ENCODE peak calls at places on chromosomes 1 and 21, in four cellular contexts. S, F, E and A are unnamed samples. For H3K27me3, the result is how much of the 10 kb centered on the place peaks cover.

GRCh38 chr1:204319462-204319861 is 40.3 kb downstream of the PLEKHA6 start:
- DNase-seq in S (no peak), F (no peak), E (peak), A (peak)

GRCh38 chr21:44740721-44741120 is 29.3 kb upstream of the TSPEAR start:
- DNase-seq in S (no peak), F (no peak), E (no peak), A (no peak)

GRCh38 chr1:173871091-173871490 is 2.9 kb downstream of the ZBTB37 start:
- DNase-seq in S (no peak), F (no peak), E (no peak), A (no peak)

GRCh38 chr1:24119859-24120756 is 8.2 kb upstream of the MYOM3 start:
- DNase-seq in S (no peak), F (no peak), E (no peak), A (peak)

GRCh38 chr1:22021061-22021460 is 19.6 kb downstream of the CELA3A start:
- DNase-seq in S (no peak), F (no peak), E (no peak), A (no peak)

GRCh38 chr1:25055045-25055780 is 125.1 kb upstream of the RUNX3 start:
- DNase-seq in S (no peak), F (no peak), E (no peak), A (no peak)

GRCh38 chr1:213162338-213162737 is 111.3 kb downstream of the RPS6KC1 start:
- DNase-seq in S (no peak), F (no peak), E (no peak), A (no peak)

GRCh38 chr1:209652873-209653401 is 712 bp upstream of the LAMB3 start:
- DNase-seq in S (no peak), F (no peak), E (peak), A (peak)

GRCh38 chr21:45768741-45769049 is 125.2 kb downstream of the PCBP3 start:
- DNase-seq in S (no peak), F (no peak), E (peak), A (no peak)

GRCh38 chr1:243917863-243918565 is 68.0 kb upstream of the AKT3 start:
- DNase-seq in S (no peak), F (no peak), E (peak), A (peak)

GRCh38 chr1:213657040-213657439 is 330.7 kb upstream of the PROX1 start:
- DNase-seq in S (no peak), F (no peak), E (no peak), A (no peak)

GRCh38 chr1:201266774-201267173 is 16.5 kb upstream of the PKP1 start:
- DNase-seq in S (no peak), F (no peak), E (no peak), A (peak)

GRCh38 chr1:185804608-185805007 is 70.4 kb downstream of the HMCN1 start:
- DNase-seq in S (no peak), F (no peak), E (no peak), A (no peak)

GRCh38 chr1:29052951-29053350 is 70.8 kb downstream of the TMEM200B start:
- DNase-seq in S (no peak), F (no peak), E (no peak), A (no peak)

GRCh38 chr1:29052100-29052499 is 71.6 kb downstream of the TMEM200B start:
- DNase-seq in S (no peak), F (no peak), E (no peak), A (no peak)

GRCh38 chr1:29057700-29058099 is 66.0 kb downstream of the TMEM200B start:
- DNase-seq in S (no peak), F (no peak), E (no peak), A (no peak)

GRCh38 chr1:29056256-29056655 is 67.4 kb downstream of the TMEM200B start:
- DNase-seq in S (no peak), F (no peak), E (no peak), A (no peak)

DNA sequence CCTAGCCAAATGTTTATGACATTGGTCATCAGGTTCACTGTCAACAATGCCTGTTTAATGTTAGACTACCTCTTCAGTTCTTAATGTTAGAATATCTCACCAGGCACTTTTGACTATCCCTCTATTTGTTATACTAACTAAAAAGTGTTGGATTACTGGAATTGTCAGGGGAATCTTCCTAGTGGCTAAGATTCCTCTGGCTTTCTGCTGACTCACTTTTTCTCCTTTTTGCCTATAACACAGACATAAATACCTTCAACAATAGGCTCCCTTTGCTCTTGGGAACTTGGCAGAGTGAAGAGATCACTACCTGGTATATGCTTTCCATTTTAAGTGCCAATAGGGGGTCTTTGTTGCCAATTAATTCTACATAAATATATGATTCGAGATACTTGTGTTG is 68.5 kb downstream of the TMEM200B start:
- DNase-seq in S (no peak), F (no peak), E (no peak), A (no peak)
- H2BK5ac ChIP-seq in S (no peak), F (no peak), E (no peak), A (no peak)

GRCh38 chr1:29644812-29645211 is 408.5 kb downstream of the PTPRU start:
- DNase-seq in S (no peak), F (no peak), E (peak), A (no peak)
- H3K27me3 ChIP-seq in S (under half), F (under half), E (under half), A (under half)

DNA sequence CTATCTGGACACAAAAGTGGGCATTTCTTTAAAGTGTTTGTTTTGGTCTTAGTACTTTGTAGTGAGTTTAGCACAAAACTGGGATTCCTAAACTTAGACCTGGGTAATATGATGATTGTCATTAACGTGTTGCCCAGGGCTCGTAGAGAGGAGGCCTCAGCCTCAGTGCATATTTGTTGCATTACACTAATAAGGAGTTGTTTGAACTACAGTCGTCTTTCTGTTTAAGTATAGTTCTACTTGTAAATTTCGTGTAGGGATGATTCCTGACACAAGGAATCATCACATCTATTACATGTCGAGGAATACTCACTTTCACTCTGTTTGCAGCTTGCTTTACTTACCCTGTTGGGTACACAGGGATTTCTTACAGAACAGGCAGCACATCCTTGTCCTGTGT is 85.0 kb downstream of the PRDM2 start:
- DNase-seq in S (no peak), F (no peak), E (no peak), A (no peak)
- H2BK5ac ChIP-seq in S (no peak), F (no peak), E (no peak), A (no peak)

GRCh38 chr1:3065396-3065795 is 3.6 kb upstream of the PRDM16 start:
- DNase-seq in S (no peak), F (no peak), E (no peak), A (no peak)

GRCh38 chr1:3064901-3065300 is 4.1 kb upstream of the PRDM16 start:
- DNase-seq in S (no peak), F (no peak), E (no peak), A (no peak)

GRCh38 chr1:3066250-3066711 is 2.7 kb upstream of the PRDM16 start:
- DNase-seq in S (no peak), F (no peak), E (peak), A (no peak)

GRCh38 chr1:3066826-3067225 is 2.2 kb upstream of the PRDM16 start:
- DNase-seq in S (no peak), F (no peak), E (no peak), A (no peak)

DNA sequence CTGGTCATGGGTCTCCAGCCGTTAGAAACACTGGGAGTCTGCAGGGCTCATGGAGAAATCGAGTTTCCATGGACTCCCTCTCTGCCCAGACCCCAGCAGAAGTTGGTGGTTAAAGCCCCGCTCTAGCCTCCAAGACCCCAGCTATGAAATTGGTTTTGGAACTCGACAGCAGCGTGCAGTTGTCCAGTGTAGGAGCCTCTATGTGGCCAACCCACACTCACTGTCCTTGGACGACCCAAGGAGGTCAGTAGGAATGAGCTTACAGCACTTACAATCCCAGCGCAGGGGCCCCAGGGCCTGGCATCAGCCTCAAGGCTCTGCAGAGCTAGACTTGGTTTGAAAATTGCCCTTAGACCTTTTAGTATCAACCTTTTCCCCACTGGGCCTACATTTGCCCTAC is 3.2 kb upstream of the PRDM16 start:
- DNase-seq in S (no peak), F (no peak), E (no peak), A (no peak)
- H3K27me3 ChIP-seq in S (half or more), F (under half), E (half or more), A (half or more)

GRCh38 chr1:198497326-198498220 is 42.9 kb downstream of the ATP6V1G3 start:
- DNase-seq in S (no peak), F (no peak), E (no peak), A (peak)
- H2BK5ac ChIP-seq in S (no peak), F (no peak), E (no peak), A (no peak)